ENCODE peak calls at places on chromosomes 5 and 9, in five cellular contexts. One of them, this sample, is unnamed.

GRCh38 chr9:100125913-100126312 is 26.9 kb downstream of the INVS start:
- DNase-seq in A549: no peak
- DNase-seq in upper lobe of right lung: no peak
- DNase-seq in CD8-positive, alpha-beta memory T cell: no peak
- DNase-seq in colonic mucosa: no peak
- DNase-seq in this sample: no peak

GRCh38 chr9:136119259-136120118 is 814 bp upstream of the TMEM250 start:
- DNase-seq in upper lobe of right lung: no peak
- DNase-seq in CD8-positive, alpha-beta memory T cell: no peak
- DNase-seq in colonic mucosa: peak
- DNase-seq in A549: peak
- DNase-seq in this sample: no peak

GRCh38 chr9:92716557-92716956 is 46.6 kb upstream of the IPPK start:
- DNase-seq in A549: peak
- DNase-seq in upper lobe of right lung: peak
- DNase-seq in colonic mucosa: peak
- DNase-seq in CD8-positive, alpha-beta memory T cell: peak
- DNase-seq in this sample: peak

GRCh38 chr5:149083846-149084245 is 21.0 kb upstream of the SH3TC2 start:
- DNase-seq in CD8-positive, alpha-beta memory T cell: no peak
- DNase-seq in upper lobe of right lung: no peak
- DNase-seq in colonic mucosa: no peak
- DNase-seq in A549: no peak
- DNase-seq in this sample: no peak

GRCh38 chr5:40490464-40491083 is 189.1 kb upstream of the PTGER4 start:
- DNase-seq in CD8-positive, alpha-beta memory T cell: no peak
- DNase-seq in upper lobe of right lung: no peak
- DNase-seq in A549: no peak
- DNase-seq in colonic mucosa: no peak
- DNase-seq in this sample: no peak

GRCh38 chr5:58450811-58451629 is 8.9 kb downstream of the PLK2 start:
- DNase-seq in colonic mucosa: no peak
- DNase-seq in A549: no peak
- DNase-seq in upper lobe of right lung: no peak
- DNase-seq in CD8-positive, alpha-beta memory T cell: no peak
- DNase-seq in this sample: no peak

GRCh38 chr5:14503681-14504331 is 77.8 kb upstream of the OTULINL start:
- DNase-seq in upper lobe of right lung: no peak
- DNase-seq in colonic mucosa: no peak
- DNase-seq in CD8-positive, alpha-beta memory T cell: no peak
- DNase-seq in A549: no peak
- DNase-seq in this sample: no peak

GRCh38 chr5:1032011-1032410 is 23.4 kb downstream of the NKD2 start:
- DNase-seq in A549: no peak
- DNase-seq in CD8-positive, alpha-beta memory T cell: no peak
- DNase-seq in upper lobe of right lung: no peak
- DNase-seq in colonic mucosa: no peak
- DNase-seq in this sample: no peak

GRCh38 chr9:75089369-75089766 is 1.1 kb downstream of the OSTF1 start:
- DNase-seq in CD8-positive, alpha-beta memory T cell: no peak
- DNase-seq in A549: no peak
- DNase-seq in colonic mucosa: no peak
- DNase-seq in upper lobe of right lung: no peak
- DNase-seq in this sample: no peak

GRCh38 chr9:109307380-109308240 is 13.2 kb downstream of the EPB41L4B start:
- DNase-seq in colonic mucosa: peak
- DNase-seq in upper lobe of right lung: no peak
- DNase-seq in A549: peak
- DNase-seq in CD8-positive, alpha-beta memory T cell: no peak
- DNase-seq in this sample: no peak

GRCh38 chr5:122091942-122092600 is 14.0 kb upstream of the LOX start:
- DNase-seq in A549: peak
- DNase-seq in colonic mucosa: no peak
- DNase-seq in CD8-positive, alpha-beta memory T cell: no peak
- DNase-seq in upper lobe of right lung: no peak
- DNase-seq in this sample: no peak

GRCh38 chr5:142939884-142940283 is 169.7 kb downstream of the ARHGAP26 start:
- DNase-seq in upper lobe of right lung: no peak
- DNase-seq in CD8-positive, alpha-beta memory T cell: no peak
- DNase-seq in A549: no peak
- DNase-seq in colonic mucosa: no peak
- DNase-seq in this sample: no peak

GRCh38 chr9:132026932-132027585 is 52.6 kb downstream of the MED27 start:
- DNase-seq in upper lobe of right lung: no peak
- DNase-seq in CD8-positive, alpha-beta memory T cell: no peak
- DNase-seq in A549: no peak
- DNase-seq in colonic mucosa: no peak
- DNase-seq in this sample: no peak

GRCh38 chr9:87592554-87593394 is 95.1 kb downstream of the DAPK1 start:
- DNase-seq in CD8-positive, alpha-beta memory T cell: no peak
- DNase-seq in colonic mucosa: no peak
- DNase-seq in A549: no peak
- DNase-seq in upper lobe of right lung: peak
- DNase-seq in this sample: no peak

GRCh38 chr5:10456583-10457562 is 15.2 kb downstream of the ROPN1L start:
- DNase-seq in CD8-positive, alpha-beta memory T cell: no peak
- DNase-seq in upper lobe of right lung: no peak
- DNase-seq in colonic mucosa: no peak
- DNase-seq in A549: no peak
- DNase-seq in this sample: no peak

GRCh38 chr5:130954336-130954735 is 210.7 kb downstream of the HINT1 start:
- DNase-seq in upper lobe of right lung: no peak
- DNase-seq in colonic mucosa: no peak
- DNase-seq in A549: no peak
- DNase-seq in CD8-positive, alpha-beta memory T cell: no peak
- DNase-seq in this sample: no peak

GRCh38 chr5:161314033-161314432 is 232.5 kb downstream of the GABRB2 start:
- DNase-seq in CD8-positive, alpha-beta memory T cell: no peak
- DNase-seq in A549: no peak
- DNase-seq in upper lobe of right lung: no peak
- DNase-seq in colonic mucosa: no peak
- DNase-seq in this sample: no peak

GRCh38 chr5:16740476-16740875 is 123.7 kb upstream of the RETREG1 start:
- DNase-seq in colonic mucosa: no peak
- DNase-seq in A549: no peak
- DNase-seq in CD8-positive, alpha-beta memory T cell: no peak
- DNase-seq in upper lobe of right lung: no peak
- DNase-seq in this sample: no peak

GRCh38 chr5:138573223-138573622 is 2.0 kb downstream of the HSPA9 start:
- DNase-seq in colonic mucosa: no peak
- DNase-seq in CD8-positive, alpha-beta memory T cell: no peak
- DNase-seq in upper lobe of right lung: no peak
- DNase-seq in A549: no peak
- DNase-seq in this sample: no peak
- H3K27ac ChIP-seq in colonic mucosa: no peak
- H3K27ac ChIP-seq in CD8-positive, alpha-beta memory T cell: peak
- H3K27ac ChIP-seq in upper lobe of right lung: no peak
- H3K27ac ChIP-seq in A549: no peak
- H3K27ac ChIP-seq in this sample: peak

GRCh38 chr9:35652829-35653209 is 2.1 kb upstream of the SIT1 start:
- DNase-seq in upper lobe of right lung: peak
- DNase-seq in A549: no peak
- DNase-seq in colonic mucosa: no peak
- DNase-seq in CD8-positive, alpha-beta memory T cell: no peak
- DNase-seq in this sample: no peak
- H3K27ac ChIP-seq in upper lobe of right lung: peak
- H3K27ac ChIP-seq in A549: peak
- H3K27ac ChIP-seq in colonic mucosa: peak
- H3K27ac ChIP-seq in CD8-positive, alpha-beta memory T cell: no peak
- H3K27ac ChIP-seq in this sample: peak

GRCh38 chr5:102664946-102665345 is 90.2 kb upstream of the PAM start:
- DNase-seq in CD8-positive, alpha-beta memory T cell: no peak
- DNase-seq in upper lobe of right lung: no peak
- DNase-seq in colonic mucosa: no peak
- DNase-seq in A549: no peak
- DNase-seq in this sample: no peak
- H3K27ac ChIP-seq in CD8-positive, alpha-beta memory T cell: no peak
- H3K27ac ChIP-seq in upper lobe of right lung: no peak
- H3K27ac ChIP-seq in colonic mucosa: no peak
- H3K27ac ChIP-seq in A549: no peak
- H3K27ac ChIP-seq in this sample: no peak

DNA sequence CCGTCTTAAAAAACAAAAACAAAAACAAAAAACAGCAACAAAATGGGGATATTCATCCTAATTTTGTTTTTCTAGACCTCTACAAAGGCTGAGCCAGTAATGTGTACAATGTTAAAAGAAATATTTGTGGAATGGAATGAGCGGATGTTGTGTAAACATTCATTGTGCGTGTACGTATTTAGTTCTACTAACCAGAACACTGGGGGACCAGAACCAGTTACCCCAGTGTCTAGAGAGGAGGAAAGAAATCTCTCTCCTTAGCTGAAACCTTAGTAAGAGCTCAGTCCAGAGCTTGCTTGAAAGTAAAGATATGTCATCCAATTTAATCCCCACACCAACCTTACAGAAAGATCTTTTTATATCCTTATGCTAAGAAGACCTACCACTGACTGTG is 106.7 kb upstream of the CPEB4 start:
- DNase-seq in upper lobe of right lung: no peak
- DNase-seq in CD8-positive, alpha-beta memory T cell: no peak
- DNase-seq in colonic mucosa: no peak
- DNase-seq in A549: peak
- DNase-seq in this sample: no peak
- H3K27ac ChIP-seq in upper lobe of right lung: peak
- H3K27ac ChIP-seq in CD8-positive, alpha-beta memory T cell: peak
- H3K27ac ChIP-seq in colonic mucosa: peak
- H3K27ac ChIP-seq in A549: peak
- H3K27ac ChIP-seq in this sample: no peak

GRCh38 chr9:89273528-89274279 is 37.3 kb upstream of the CKS2 start:
- DNase-seq in upper lobe of right lung: no peak
- DNase-seq in CD8-positive, alpha-beta memory T cell: no peak
- DNase-seq in A549: no peak
- DNase-seq in colonic mucosa: no peak
- DNase-seq in this sample: no peak

GRCh38 chr9:89277454-89277853 is 33.5 kb upstream of the CKS2 start:
- DNase-seq in CD8-positive, alpha-beta memory T cell: no peak
- DNase-seq in colonic mucosa: no peak
- DNase-seq in upper lobe of right lung: no peak
- DNase-seq in A549: no peak
- DNase-seq in this sample: no peak

GRCh38 chr9:89277043-89277442 is 34.0 kb upstream of the CKS2 start:
- DNase-seq in upper lobe of right lung: no peak
- DNase-seq in CD8-positive, alpha-beta memory T cell: no peak
- DNase-seq in A549: no peak
- DNase-seq in colonic mucosa: no peak
- DNase-seq in this sample: no peak

GRCh38 chr9:89278551-89278950 is 32.4 kb upstream of the CKS2 start:
- DNase-seq in CD8-positive, alpha-beta memory T cell: no peak
- DNase-seq in colonic mucosa: no peak
- DNase-seq in A549: peak
- DNase-seq in upper lobe of right lung: no peak
- DNase-seq in this sample: no peak

DNA sequence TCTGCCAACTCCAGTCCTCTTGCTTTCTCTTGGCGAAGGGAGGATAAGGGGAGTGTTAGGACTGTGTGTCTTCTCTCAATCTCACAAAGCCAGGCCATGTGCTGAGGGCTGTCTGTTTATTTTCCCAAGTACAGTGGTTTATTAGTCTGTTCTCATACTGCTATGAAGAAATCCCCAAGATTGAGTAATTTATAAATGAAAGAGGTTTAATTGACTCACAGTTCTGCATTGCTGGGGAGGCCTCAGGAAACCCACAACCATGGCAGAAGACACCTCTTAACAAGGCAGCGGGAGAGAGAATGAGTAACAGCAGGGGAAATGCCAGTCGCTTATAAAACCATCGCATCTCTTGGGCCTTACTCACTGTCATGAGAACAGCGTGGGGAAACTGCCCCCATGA is 36.2 kb upstream of the CKS2 start:
- DNase-seq in CD8-positive, alpha-beta memory T cell: no peak
- DNase-seq in colonic mucosa: no peak
- DNase-seq in A549: no peak
- DNase-seq in upper lobe of right lung: no peak
- DNase-seq in this sample: no peak
- H3K27ac ChIP-seq in CD8-positive, alpha-beta memory T cell: no peak
- H3K27ac ChIP-seq in colonic mucosa: no peak
- H3K27ac ChIP-seq in A549: no peak
- H3K27ac ChIP-seq in upper lobe of right lung: no peak
- H3K27ac ChIP-seq in this sample: no peak

GRCh38 chr5:61320860-61321259 is 11.2 kb upstream of the ZSWIM6 start:
- DNase-seq in A549: no peak
- DNase-seq in CD8-positive, alpha-beta memory T cell: no peak
- DNase-seq in upper lobe of right lung: no peak
- DNase-seq in colonic mucosa: no peak
- DNase-seq in this sample: no peak

GRCh38 chr5:61318374-61318773 is 13.7 kb upstream of the ZSWIM6 start:
- DNase-seq in A549: no peak
- DNase-seq in colonic mucosa: no peak
- DNase-seq in upper lobe of right lung: no peak
- DNase-seq in CD8-positive, alpha-beta memory T cell: no peak
- DNase-seq in this sample: no peak

GRCh38 chr5:61322738-61323429 is 9.2 kb upstream of the ZSWIM6 start:
- DNase-seq in CD8-positive, alpha-beta memory T cell: no peak
- DNase-seq in A549: no peak
- DNase-seq in upper lobe of right lung: no peak
- DNase-seq in colonic mucosa: peak
- DNase-seq in this sample: no peak

GRCh38 chr5:61319388-61320146 is 12.5 kb upstream of the ZSWIM6 start:
- DNase-seq in CD8-positive, alpha-beta memory T cell: no peak
- DNase-seq in upper lobe of right lung: no peak
- DNase-seq in A549: no peak
- DNase-seq in colonic mucosa: peak
- DNase-seq in this sample: no peak

GRCh38 chr5:61321650-61322049 is 10.4 kb upstream of the ZSWIM6 start:
- DNase-seq in A549: no peak
- DNase-seq in CD8-positive, alpha-beta memory T cell: no peak
- DNase-seq in upper lobe of right lung: no peak
- DNase-seq in colonic mucosa: no peak
- DNase-seq in this sample: no peak
- H3K27ac ChIP-seq in A549: no peak
- H3K27ac ChIP-seq in CD8-positive, alpha-beta memory T cell: no peak
- H3K27ac ChIP-seq in upper lobe of right lung: no peak
- H3K27ac ChIP-seq in colonic mucosa: peak
- H3K27ac ChIP-seq in this sample: no peak

GRCh38 chr5:157066950-157067349 is 8.0 kb upstream of the HAVCR1 start:
- DNase-seq in CD8-positive, alpha-beta memory T cell: no peak
- DNase-seq in colonic mucosa: no peak
- DNase-seq in upper lobe of right lung: no peak
- DNase-seq in A549: no peak
- DNase-seq in this sample: no peak
- H3K27ac ChIP-seq in CD8-positive, alpha-beta memory T cell: no peak
- H3K27ac ChIP-seq in colonic mucosa: peak
- H3K27ac ChIP-seq in upper lobe of right lung: no peak
- H3K27ac ChIP-seq in A549: peak
- H3K27ac ChIP-seq in this sample: no peak

GRCh38 chr5:65126670-65127069 is 355.1 kb downstream of the ADAMTS6 start:
- DNase-seq in colonic mucosa: no peak
- DNase-seq in A549: no peak
- DNase-seq in CD8-positive, alpha-beta memory T cell: no peak
- DNase-seq in upper lobe of right lung: no peak
- DNase-seq in this sample: no peak
- H3K27ac ChIP-seq in colonic mucosa: no peak
- H3K27ac ChIP-seq in A549: no peak
- H3K27ac ChIP-seq in CD8-positive, alpha-beta memory T cell: no peak
- H3K27ac ChIP-seq in upper lobe of right lung: no peak
- H3K27ac ChIP-seq in this sample: no peak

This sample was measured in naive thymus-derived CD4-positive, alpha-beta T cell.